ENCODE peak calls at places on chromosomes 11 and 22, in seven cellular contexts. K is stomach; E is hepatocyte; U is naive thymus-derived CD4-positive, alpha-beta T cell; X is lung; V is cardiac muscle cell; T is neural progenitor cell. F is an unnamed sample. For H3K4me1, the result is how much of the 10 kb centered on the place peaks cover.

GRCh38 chr22:23688121-23688520 is 2.7 kb upstream of the RGL4 start:
- DNase-seq in K (peak), E (no peak), U (no peak), X (no peak), V (no peak), T (no peak), F (no peak)

GRCh38 chr11:27464155-27464759 is 8.3 kb downstream of the LGR4 start:
- DNase-seq in K (no peak), E (peak), U (no peak), X (no peak), V (no peak), T (no peak), F (no peak)

GRCh38 chr11:22671751-22672150 is 5.3 kb downstream of the GAS2 start:
- DNase-seq in K (no peak), E (no peak), U (no peak), X (no peak), V (no peak), T (no peak), F (no peak)

GRCh38 chr11:28526406-28526751 is 418.2 kb downstream of the METTL15 start:
- DNase-seq in K (no peak), E (no peak), U (no peak), X (no peak), V (no peak), T (no peak), F (no peak)

GRCh38 chr11:27926469-27926868 is 181.5 kb downstream of the KIF18A start:
- DNase-seq in K (no peak), E (no peak), U (no peak), X (no peak), V (no peak), T (no peak), F (no peak)

GRCh38 chr11:1656670-1657069 is 27.1 kb downstream of the KRTAP5-5 start:
- DNase-seq in K (no peak), E (no peak), U (no peak), X (no peak), V (no peak), T (no peak), F (no peak)

GRCh38 chr11:45161252-45162063 is 15.0 kb downstream of the PRDM11 start:
- DNase-seq in K (peak), E (no peak), U (no peak), X (no peak), V (no peak), T (peak), F (no peak)

GRCh38 chr11:2924821-2925675 is 4.2 kb downstream of the PHLDA2 start:
- DNase-seq in K (no peak), E (no peak), U (no peak), X (no peak), V (no peak), T (no peak), F (no peak)

GRCh38 chr11:1727088-1727690 is 23.2 kb downstream of the IFITM10 start:
- DNase-seq in K (no peak), E (no peak), U (no peak), X (no peak), V (no peak), T (no peak), F (no peak)

GRCh38 chr11:44043157-44043556 is 4.6 kb upstream of the ACCSL start:
- DNase-seq in K (no peak), E (no peak), U (no peak), X (no peak), V (no peak), T (no peak), F (no peak)

GRCh38 chr11:78085972-78086371 is 6.3 kb upstream of the NDUFC2 start:
- DNase-seq in K (no peak), E (no peak), U (no peak), X (no peak), V (no peak), T (no peak), F (no peak)

GRCh38 chr11:118921929-118922744 is 3.6 kb downstream of the BCL9L start:
- DNase-seq in K (peak), E (peak), U (no peak), X (peak), V (peak), T (peak), F (no peak)

DNA sequence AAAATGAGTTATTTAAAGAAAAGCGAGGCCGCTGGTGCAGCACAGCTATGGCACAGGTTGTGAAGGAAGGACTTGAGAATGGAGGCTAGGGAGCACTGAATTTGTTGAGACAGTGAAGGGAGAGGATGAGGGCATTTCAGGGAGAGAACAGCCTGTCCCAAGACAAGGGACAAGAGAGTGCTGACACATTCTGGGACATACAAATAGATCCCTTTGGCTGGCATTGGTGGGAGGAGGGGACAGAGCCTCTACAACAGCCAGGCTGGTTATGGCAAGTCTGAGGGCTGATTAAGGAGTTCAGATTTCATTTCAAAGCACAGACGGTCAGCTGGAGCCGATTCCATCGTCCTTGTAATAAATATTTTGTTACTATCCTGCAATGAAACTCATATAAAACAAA is 1.7 kb upstream of the SLC29A2 start:
- DNase-seq in K (no peak), E (no peak), U (no peak), X (no peak), V (peak), T (peak), F (no peak)
- H3K4me1 ChIP-seq in K (under half), E (under half), U (under half), X (under half), V (under half), T (under half), F (under half)

DNA sequence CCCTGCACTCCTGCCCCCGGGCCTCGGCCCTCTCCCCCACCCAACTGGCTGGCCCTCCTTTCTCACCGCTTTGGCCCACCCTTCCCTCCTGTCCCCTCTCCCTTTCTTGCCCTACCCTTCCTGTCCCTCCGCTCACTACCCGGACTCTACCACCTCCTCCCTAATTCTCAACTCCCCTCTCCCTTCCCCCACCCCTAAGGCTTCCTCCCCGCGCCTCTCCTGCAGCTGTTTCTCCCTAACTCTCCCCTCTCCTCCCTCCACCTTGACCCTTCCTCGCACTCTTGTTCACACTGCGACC is 416 bp downstream of the SLC15A3 start:
- DNase-seq in K (no peak), E (no peak), U (no peak), X (no peak), V (no peak), T (no peak), F (peak)
- H3K4me3 ChIP-seq in K (peak), E (no peak), U (peak), X (peak), V (no peak), T (peak), F (peak)

GRCh38 chr11:34976496-34976895 is 60.1 kb downstream of the PDHX start:
- DNase-seq in K (no peak), E (no peak), U (no peak), X (no peak), V (no peak), T (no peak), F (no peak)

GRCh38 chr11:34970480-34970879 is 54.1 kb downstream of the PDHX start:
- DNase-seq in K (no peak), E (no peak), U (no peak), X (no peak), V (no peak), T (no peak), F (no peak)

GRCh38 chr11:34975482-34975881 is 59.1 kb downstream of the PDHX start:
- DNase-seq in K (no peak), E (no peak), U (no peak), X (no peak), V (no peak), T (no peak), F (no peak)

GRCh38 chr11:34970033-34970432 is 53.6 kb downstream of the PDHX start:
- DNase-seq in K (no peak), E (no peak), U (no peak), X (no peak), V (no peak), T (no peak), F (no peak)

DNA sequence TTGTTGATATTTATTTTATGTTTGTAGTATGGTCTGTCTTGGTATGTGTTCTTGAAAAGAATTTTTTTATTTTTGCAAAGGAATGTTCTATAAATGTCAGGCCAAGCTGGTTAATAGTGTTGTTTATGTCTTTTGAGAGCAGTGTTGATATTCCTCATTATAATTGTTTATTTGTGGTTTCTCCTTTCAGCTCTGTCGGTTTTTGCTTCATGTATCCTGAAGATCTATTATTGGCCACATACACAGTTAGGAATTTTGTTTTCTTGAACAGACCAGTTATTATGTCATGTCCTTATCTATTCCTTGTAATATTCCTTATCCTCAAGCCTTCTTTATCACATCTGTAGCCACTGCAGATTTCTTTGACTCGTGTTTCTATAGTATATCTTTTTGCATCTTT is 56.5 kb downstream of the PDHX start:
- DNase-seq in K (no peak), E (no peak), U (no peak), X (no peak), V (no peak), T (no peak), F (no peak)
- H3K27ac ChIP-seq in K (no peak), E (no peak), U (no peak), X (no peak), V (no peak), T (no peak), F (peak)

DNA sequence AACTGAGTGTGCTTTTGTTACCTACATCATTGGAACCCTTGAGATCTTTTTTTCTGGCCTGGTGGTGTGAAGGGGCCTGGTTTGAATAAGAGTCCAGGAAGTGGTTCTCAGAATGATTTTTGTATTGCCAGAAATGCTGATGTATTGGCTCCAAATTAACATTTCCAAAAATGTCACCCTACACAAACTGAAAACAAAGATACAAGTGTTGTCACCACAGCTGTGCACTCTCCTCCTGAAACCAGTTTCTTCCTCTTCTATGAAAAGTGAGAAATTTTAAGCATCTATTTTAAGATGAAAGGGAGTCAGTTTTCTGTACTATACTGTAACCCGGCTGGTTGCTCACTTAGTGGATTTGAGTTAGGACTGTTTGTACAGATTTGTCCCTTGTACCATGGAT is 218.8 kb downstream of the PGR start:
- DNase-seq in K (no peak), E (no peak), U (no peak), X (no peak), V (no peak), T (no peak), F (no peak)
- H3K4me1 ChIP-seq in K (under half), E (under half), U (under half), X (under half), V (under half), T (under half), F (under half)

DNA sequence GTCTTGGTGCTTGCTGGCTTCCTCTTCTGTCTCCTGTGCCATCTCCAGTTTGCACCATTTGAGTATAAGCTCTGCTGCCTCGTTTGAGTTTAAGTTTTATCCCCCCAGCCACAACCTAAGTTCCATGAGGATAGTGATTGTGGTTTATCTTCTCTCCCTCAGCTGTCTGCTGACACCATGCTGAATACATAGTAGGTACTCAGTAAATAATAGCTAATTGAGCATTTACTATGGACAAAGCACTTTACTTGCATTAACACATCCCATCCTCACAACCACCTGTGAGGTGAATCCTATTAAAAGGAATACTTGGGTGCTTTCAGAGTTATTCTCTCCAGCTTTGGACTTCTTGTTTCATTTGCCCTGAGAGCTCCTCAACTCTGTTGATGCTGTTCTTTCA is 26.9 kb downstream of the ZBTB16 start:
- DNase-seq in K (no peak), E (no peak), U (no peak), X (no peak), V (no peak), T (no peak), F (no peak)
- H3K4me3 ChIP-seq in K (peak), E (no peak), U (no peak), X (no peak), V (no peak), T (no peak), F (no peak)

GRCh38 chr11:12142909-12143308 is 32.5 kb downstream of the MICAL2 start:
- DNase-seq in K (no peak), E (no peak), U (no peak), X (no peak), V (no peak), T (no peak), F (no peak)

GRCh38 chr11:12141283-12141682 is 30.9 kb downstream of the MICAL2 start:
- DNase-seq in K (no peak), E (no peak), U (no peak), X (no peak), V (no peak), T (no peak), F (no peak)

GRCh38 chr11:12143461-12144258 is 33.3 kb downstream of the MICAL2 start:
- DNase-seq in K (no peak), E (peak), U (no peak), X (no peak), V (no peak), T (no peak), F (no peak)

GRCh38 chr11:12142179-12142578 is 31.8 kb downstream of the MICAL2 start:
- DNase-seq in K (no peak), E (no peak), U (no peak), X (no peak), V (no peak), T (no peak), F (no peak)

DNA sequence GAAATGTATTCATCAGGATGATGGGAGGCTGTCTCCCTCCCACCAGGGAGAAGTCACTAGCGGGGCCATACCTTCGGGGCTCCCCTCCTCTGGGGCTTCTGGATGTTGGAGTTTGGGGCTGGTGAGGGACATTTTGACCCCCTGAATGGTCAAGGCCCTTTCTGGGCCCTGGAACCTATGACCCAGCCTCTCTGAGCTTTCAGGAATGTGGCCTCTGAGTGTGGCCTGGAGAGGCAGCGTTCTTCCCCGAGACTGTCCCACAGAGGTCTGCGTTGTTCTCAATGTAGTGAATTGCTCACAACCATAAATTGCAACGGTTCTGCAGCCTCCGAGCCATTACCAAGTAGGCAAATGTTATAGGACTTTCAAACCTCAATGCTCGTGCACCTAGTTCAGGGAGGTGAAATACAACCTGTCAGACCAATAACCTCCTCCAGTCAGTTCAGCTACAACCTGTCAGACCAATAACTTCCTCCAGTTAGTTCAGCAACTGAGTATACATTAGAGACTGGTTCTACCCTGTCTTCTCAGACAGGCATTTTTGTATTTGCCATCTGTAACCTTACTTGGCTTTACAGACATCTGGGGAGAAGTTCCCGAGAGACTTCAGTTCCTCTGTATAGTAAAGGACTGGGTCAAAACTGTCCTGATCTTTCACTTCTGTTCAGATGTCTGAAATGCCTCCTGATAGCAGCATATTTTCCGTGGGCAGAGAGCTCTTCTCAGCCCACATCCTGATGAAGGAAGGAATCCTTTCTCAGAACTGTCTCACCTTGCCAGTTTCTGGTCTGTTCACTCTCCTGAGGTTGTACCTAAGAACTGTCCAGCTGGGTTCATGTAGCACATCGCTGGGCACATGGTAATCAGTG is 34.1 kb downstream of the MICAL2 start:
- DNase-seq in K (peak), E (no peak), U (no peak), X (no peak), V (no peak), T (no peak), F (no peak)
- H3K27ac ChIP-seq in K (peak), E (peak), U (no peak), X (peak), V (peak), T (no peak), F (no peak)

GRCh38 chr22:30209642-30210041 is 36.9 kb downstream of the LIF start:
- DNase-seq in K (no peak), E (no peak), U (no peak), X (no peak), V (no peak), T (no peak), F (no peak)

GRCh38 chr22:30212996-30213441 is 33.5 kb downstream of the LIF start:
- DNase-seq in K (no peak), E (no peak), U (no peak), X (no peak), V (no peak), T (no peak), F (peak)

GRCh38 chr22:30210235-30210831 is 36.2 kb downstream of the LIF start:
- DNase-seq in K (peak), E (peak), U (no peak), X (no peak), V (no peak), T (peak), F (peak)

GRCh38 chr22:30212363-30212995 is 34.1 kb downstream of the LIF start:
- DNase-seq in K (peak), E (peak), U (peak), X (peak), V (no peak), T (no peak), F (peak)

DNA sequence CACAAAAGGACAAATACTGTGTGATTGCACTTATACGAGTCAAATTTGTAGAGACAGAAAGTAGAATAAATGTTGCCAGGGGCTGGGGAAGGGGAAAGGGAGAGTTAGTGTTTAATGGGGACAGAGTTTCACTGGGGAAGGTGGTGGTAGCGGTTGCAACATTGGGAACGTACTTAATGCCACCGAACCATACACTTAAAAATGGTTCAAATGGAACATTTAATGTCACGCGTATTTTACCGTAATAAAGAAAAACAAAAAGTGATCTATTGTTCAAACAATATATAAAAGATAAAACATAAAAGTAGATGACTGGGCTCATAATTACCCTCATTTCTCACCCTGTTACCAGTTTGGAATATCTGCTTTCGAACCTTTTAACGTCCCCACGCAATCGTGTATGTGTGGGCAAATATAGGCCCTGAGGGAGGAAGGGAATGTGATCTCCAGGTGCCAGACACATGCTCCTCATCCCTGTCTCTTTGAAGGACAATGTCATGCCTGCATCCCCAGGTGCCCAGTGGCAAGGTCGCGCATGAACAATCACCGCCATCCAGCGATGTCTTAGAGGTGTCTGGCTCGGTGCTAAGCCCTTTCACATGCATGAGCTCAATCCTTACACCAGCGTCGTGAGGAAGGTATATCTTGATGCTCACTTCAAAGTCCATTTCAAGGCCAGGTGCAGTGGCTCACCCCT is 35.3 kb downstream of the LIF start:
- DNase-seq in K (no peak), E (no peak), U (no peak), X (no peak), V (no peak), T (no peak), F (no peak)
- H3K4me1 ChIP-seq in K (under half), E (under half), U (under half), X (under half), V (under half), T (under half), F (half or more)

GRCh38 chr11:129317564-129317963 is 58.1 kb upstream of the BARX2 start:
- DNase-seq in K (no peak), E (peak), U (no peak), X (no peak), V (no peak), T (no peak), F (no peak)

GRCh38 chr11:129315781-129316579 is 59.7 kb upstream of the BARX2 start:
- DNase-seq in K (peak), E (peak), U (no peak), X (peak), V (no peak), T (peak), F (no peak)

GRCh38 chr11:129319201-129319600 is 56.4 kb upstream of the BARX2 start:
- DNase-seq in K (no peak), E (no peak), U (no peak), X (no peak), V (no peak), T (no peak), F (no peak)

GRCh38 chr11:129314381-129314780 is 61.3 kb upstream of the BARX2 start:
- DNase-seq in K (no peak), E (no peak), U (no peak), X (no peak), V (no peak), T (no peak), F (no peak)

GRCh38 chr11:129316781-129317180 is 58.9 kb upstream of the BARX2 start:
- DNase-seq in K (no peak), E (no peak), U (no peak), X (no peak), V (no peak), T (no peak), F (no peak)
- H3K4me3 ChIP-seq in K (no peak), E (no peak), U (no peak), X (no peak), V (no peak), T (no peak), F (no peak)

GRCh38 chr11:112610996-112611795 is 350.0 kb upstream of the NCAM1 start:
- DNase-seq in K (no peak), E (no peak), U (no peak), X (no peak), V (no peak), T (no peak), F (peak)
- H3K27ac ChIP-seq in K (no peak), E (no peak), U (no peak), X (no peak), V (no peak), T (no peak), F (no peak)